ENCODE peak calls at places on chromosome 16, in six cellular contexts. P is GM12878, K is SK-N-SH, G is K562, R is H1, W is GM12892. U is an unnamed sample.

GRCh38 chr16:88957887-88958577 is 19.0 kb downstream of the CBFA2T3 start:
- DNase-seq in P (no peak), K (no peak), G (no peak), R (no peak), W (no peak), U (no peak)

GRCh38 chr16:87236516-87237115 is 80.6 kb downstream of the C16orf95 start:
- DNase-seq in P (no peak), K (no peak), G (no peak), R (no peak), W (no peak), U (no peak)

GRCh38 chr16:81277681-81278080 is 37.1 kb upstream of the GAN start:
- DNase-seq in P (no peak), K (no peak), G (no peak), R (no peak), W (no peak), U (no peak)

GRCh38 chr16:28210979-28211505 is 723 bp downstream of the XPO6 start:
- DNase-seq in P (no peak), K (peak), G (peak), R (peak), W (peak), U (peak)

GRCh38 chr16:2799852-2800226 is 1.6 kb downstream of the PRSS41 start:
- DNase-seq in P (no peak), K (no peak), G (no peak), R (no peak), W (no peak), U (no peak)

GRCh38 chr16:87180069-87180468 is 137.1 kb downstream of the C16orf95 start:
- DNase-seq in P (no peak), K (no peak), G (no peak), R (no peak), W (no peak), U (no peak)

GRCh38 chr16:71536752-71537499 is 10.7 kb downstream of the CHST4 start:
- DNase-seq in P (no peak), K (no peak), G (no peak), R (no peak), W (no peak), U (no peak)

GRCh38 chr16:85641776-85642176 is 28.7 kb downstream of the GSE1 start:
- DNase-seq in P (no peak), K (no peak), G (no peak), R (no peak), W (no peak), U (no peak)

GRCh38 chr16:21283521-21284289 is 5.6 kb upstream of the CRYM start:
- DNase-seq in P (no peak), K (peak), G (no peak), R (peak), W (no peak), U (peak)

GRCh38 chr16:68074850-68075249 is 10.3 kb upstream of the NFATC3 start:
- DNase-seq in P (peak), K (no peak), G (no peak), R (no peak), W (peak), U (peak)

GRCh38 chr16:4800290-4801041 is 2.0 kb downstream of the ROGDI start:
- DNase-seq in P (no peak), K (no peak), G (peak), R (no peak), W (no peak), U (peak)

GRCh38 chr16:10619271-10619849 is 39.0 kb upstream of the EMP2 start:
- DNase-seq in P (no peak), K (peak), G (peak), R (peak), W (no peak), U (no peak)

GRCh38 chr16:27398894-27399853 is 2.8 kb upstream of the IL21R start:
- DNase-seq in P (peak), K (no peak), G (peak), R (no peak), W (no peak), U (no peak)

GRCh38 chr16:21158208-21159110 is at the start of gene LDAF1:
- DNase-seq in P (no peak), K (peak), G (peak), R (peak), W (peak), U (peak)

GRCh38 chr16:3235856-3236669 is 1.1 kb upstream of the ZNF200 start:
- DNase-seq in P (no peak), K (no peak), G (peak), R (peak), W (no peak), U (no peak)

GRCh38 chr16:84233748-84234147 is 6.1 kb downstream of the KCNG4 start:
- DNase-seq in P (no peak), K (no peak), G (no peak), R (no peak), W (no peak), U (no peak)
- TF ChIP-seq TAF1 in P (no peak), K (no peak), G (no peak), R (no peak), W (no peak), U (no peak)

GRCh38 chr16:54867302-54867832 is 63.3 kb upstream of the IRX5 start:
- DNase-seq in P (no peak), K (no peak), G (no peak), R (no peak), W (no peak), U (no peak)
- TF ChIP-seq TAF1 in P (no peak), K (no peak), G (no peak), R (no peak), W (no peak), U (no peak)

GRCh38 chr16:46426336-46426735 is 194.8 kb downstream of the SHCBP1 start:
- DNase-seq in P (no peak), K (no peak), G (no peak), R (no peak), W (no peak), U (no peak)

GRCh38 chr16:46428108-46429061 is 192.8 kb downstream of the SHCBP1 start:
- DNase-seq in P (no peak), K (no peak), G (no peak), R (no peak), W (no peak), U (no peak)

GRCh38 chr16:46427340-46428107 is 193.7 kb downstream of the SHCBP1 start:
- DNase-seq in P (no peak), K (no peak), G (no peak), R (no peak), W (no peak), U (no peak)
- TF ChIP-seq TAF1 in P (no peak), K (no peak), G (no peak), R (no peak), W (no peak), U (no peak)

GRCh38 chr16:66580605-66581209 is 1.4 kb downstream of the CMTM2 start:
- DNase-seq in P (no peak), K (no peak), G (no peak), R (no peak), W (no peak), U (no peak)
- TF ChIP-seq TAF1 in P (no peak), K (no peak), G (no peak), R (no peak), W (no peak), U (no peak)

GRCh38 chr16:49801290-49801689 is 54.6 kb downstream of the ZNF423 start:
- DNase-seq in P (no peak), K (no peak), G (no peak), R (no peak), W (no peak), U (no peak)

GRCh38 chr16:49795513-49795912 is 60.4 kb downstream of the ZNF423 start:
- DNase-seq in P (no peak), K (no peak), G (no peak), R (no peak), W (no peak), U (no peak)

GRCh38 chr16:49800876-49801275 is 55.0 kb downstream of the ZNF423 start:
- DNase-seq in P (peak), K (no peak), G (no peak), R (no peak), W (no peak), U (no peak)

GRCh38 chr16:49800441-49800840 is 55.5 kb downstream of the ZNF423 start:
- DNase-seq in P (no peak), K (no peak), G (no peak), R (no peak), W (no peak), U (no peak)

DNA sequence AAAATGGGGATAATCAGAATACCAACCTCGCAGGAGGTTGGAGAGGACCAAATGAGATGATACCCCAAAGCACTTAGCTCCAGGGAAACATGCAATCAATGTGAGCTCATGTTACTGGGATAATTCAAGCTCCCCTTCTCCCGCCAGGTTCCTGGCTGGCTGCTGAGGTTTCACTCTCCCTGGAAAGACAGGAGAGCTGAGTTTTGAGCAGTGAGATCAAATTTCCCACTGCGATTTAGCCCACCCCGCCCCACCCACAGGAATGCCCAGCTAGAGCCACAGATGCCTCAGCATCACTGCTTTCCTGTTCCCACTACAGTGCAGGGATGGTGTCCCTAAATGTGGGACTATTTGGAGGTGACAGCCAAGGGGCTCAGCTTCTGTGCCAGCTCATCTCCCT is 56.7 kb downstream of the ZNF423 start:
- DNase-seq in P (no peak), K (no peak), G (no peak), R (no peak), W (no peak), U (no peak)
- TF ChIP-seq TAF1 in P (no peak), K (no peak), G (no peak), R (no peak), W (no peak), U (no peak)

GRCh38 chr16:1325673-1326371 is 7.6 kb upstream of the BAIAP3 start:
- DNase-seq in P (no peak), K (no peak), G (no peak), R (no peak), W (no peak), U (no peak)
- TF ChIP-seq TAF1 in P (no peak), K (no peak), G (no peak), R (no peak), W (no peak), U (no peak)

DNA sequence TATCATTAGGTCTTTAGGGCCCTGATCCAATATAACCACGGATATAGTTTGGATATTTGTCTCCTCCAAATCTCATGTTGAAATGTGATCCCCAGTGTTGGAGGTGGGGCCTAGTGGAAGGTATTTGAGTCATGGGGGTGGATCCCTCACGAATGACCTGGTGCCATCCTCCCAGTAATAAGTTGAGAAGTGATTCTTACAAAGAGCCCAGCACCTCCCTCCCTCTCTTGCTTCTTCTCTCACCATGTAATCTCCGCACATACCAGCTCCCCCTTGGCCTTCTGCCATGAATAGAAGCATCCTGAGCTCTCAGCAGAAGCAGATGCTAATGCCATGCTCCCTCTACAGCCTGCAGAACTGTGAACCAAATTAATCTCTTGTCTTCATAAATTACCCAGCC is 42.0 kb upstream of the RBBP6 start:
- DNase-seq in P (no peak), K (no peak), G (no peak), R (no peak), W (no peak), U (no peak)
- TF ChIP-seq TAF1 in P (no peak), K (no peak), G (no peak), R (no peak), W (no peak), U (no peak)

DNA sequence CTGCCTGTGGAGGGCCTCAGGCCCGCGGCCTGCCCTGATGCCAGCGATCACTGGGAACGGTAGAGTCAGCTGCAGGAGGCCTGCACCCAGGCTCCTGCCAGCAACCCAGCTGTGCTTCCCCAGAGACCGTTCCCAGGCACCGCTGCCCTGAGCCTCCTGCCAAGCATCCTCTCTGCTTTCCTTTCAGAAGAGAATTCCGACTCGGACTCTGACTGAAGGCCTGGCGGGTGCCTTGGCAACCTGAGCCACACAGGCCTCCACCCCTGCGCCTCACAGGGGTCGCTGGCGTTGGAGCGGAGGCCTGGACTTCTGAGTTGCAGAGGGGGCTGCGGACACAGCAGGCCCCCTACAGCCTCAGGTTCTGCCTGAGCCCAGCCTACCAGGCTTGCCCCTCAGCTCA is 7.9 kb downstream of the CMTM3 start:
- DNase-seq in P (no peak), K (no peak), G (no peak), R (no peak), W (no peak), U (no peak)
- TF ChIP-seq TAF1 in P (no peak), K (no peak), G (no peak), R (no peak), W (no peak), U (no peak)